ENCODE peak calls at places on chromosomes 2 and 18, in five cellular contexts. F, O, M, U and L are unnamed samples. For H3K4me1, the result is how much of the 10 kb centered on the place peaks cover.

GRCh38 chr18:5059540-5060032 is 137.5 kb downstream of the AKAIN1 start:
- DNase-seq in F (no peak), O (no peak), M (no peak), U (no peak), L (no peak)

GRCh38 chr2:230677182-230677946 is 35.3 kb upstream of the CAB39 start:
- DNase-seq in F (no peak), O (no peak), M (no peak), U (no peak), L (no peak)

GRCh38 chr2:175317741-175318140 is 136.2 kb upstream of the ATP5MC3 start:
- DNase-seq in F (no peak), O (no peak), M (no peak), U (no peak), L (no peak)

GRCh38 chr2:227805578-227805977 is 8.1 kb upstream of the CCL20 start:
- DNase-seq in F (no peak), O (no peak), M (peak), U (peak), L (no peak)

GRCh38 chr2:136363921-136364320 is 246.0 kb upstream of the CXCR4 start:
- DNase-seq in F (no peak), O (no peak), M (no peak), U (no peak), L (no peak)

GRCh38 chr2:171670655-171671054 is 16.6 kb upstream of the DYNC1I2 start:
- DNase-seq in F (no peak), O (no peak), M (no peak), U (no peak), L (no peak)

GRCh38 chr18:75346671-75347070 is 80.8 kb downstream of the SMIM21 start:
- DNase-seq in F (no peak), O (no peak), M (no peak), U (no peak), L (no peak)

GRCh38 chr2:119283873-119284331 is 60.3 kb downstream of the STEAP3 start:
- DNase-seq in F (no peak), O (no peak), M (peak), U (no peak), L (no peak)

GRCh38 chr18:9814431-9814830 is 71.3 kb upstream of the TXNDC2 start:
- DNase-seq in F (no peak), O (no peak), M (no peak), U (no peak), L (no peak)

GRCh38 chr2:71884303-71885042 is 263.2 kb downstream of the CYP26B1 start:
- DNase-seq in F (no peak), O (no peak), M (peak), U (no peak), L (no peak)

GRCh38 chr2:96374211-96374951 is 38.8 kb downstream of the NCAPH start:
- DNase-seq in F (no peak), O (peak), M (peak), U (no peak), L (no peak)

GRCh38 chr2:181203916-181204315 is 223.5 kb downstream of the UBE2E3 start:
- DNase-seq in F (no peak), O (no peak), M (no peak), U (no peak), L (no peak)

GRCh38 chr2:65465857-65466256 is 33.5 kb upstream of the SPRED2 start:
- DNase-seq in F (no peak), O (no peak), M (no peak), U (no peak), L (no peak)

GRCh38 chr2:23500836-23501235 is 115.9 kb downstream of the KLHL29 start:
- DNase-seq in F (no peak), O (no peak), M (no peak), U (no peak), L (no peak)
- H3K4me1 ChIP-seq in F (under half), O (under half), M (under half), U (under half), L (under half)

DNA sequence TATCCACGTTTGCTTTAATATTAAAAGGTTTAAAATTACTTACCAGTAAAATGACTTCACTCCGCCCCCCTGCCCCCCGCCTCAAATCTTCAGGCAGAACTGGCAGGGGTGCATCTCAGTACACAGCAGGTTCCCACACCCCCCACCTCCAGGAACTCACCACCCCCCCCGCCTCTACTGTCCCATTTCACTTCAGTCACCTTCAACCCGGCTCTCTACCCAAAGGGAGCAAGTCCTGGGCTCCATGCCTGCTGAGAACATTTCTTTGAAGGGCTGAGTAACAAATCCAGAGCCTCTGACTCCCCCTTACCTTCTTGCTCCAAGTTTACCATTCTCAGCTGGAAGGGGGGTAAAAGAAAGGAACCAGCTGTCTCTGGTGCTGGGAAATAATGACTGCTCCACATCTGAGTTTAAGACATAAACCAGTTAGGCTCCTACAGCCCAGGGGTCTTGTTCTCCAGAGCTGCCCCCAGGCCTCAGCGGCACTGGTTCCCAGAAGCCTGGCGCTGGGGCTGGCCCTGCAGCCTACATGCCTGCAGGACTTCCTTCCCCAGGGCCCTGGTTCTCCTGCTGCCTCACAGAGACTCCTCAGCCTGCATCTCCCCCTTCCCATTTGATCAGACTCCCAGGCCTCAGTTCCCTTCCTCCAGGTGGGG is 42.8 kb downstream of the DNMT3A start:
- DNase-seq in F (no peak), O (no peak), M (no peak), U (no peak), L (no peak)
- H3K4me1 ChIP-seq in F (under half), O (under half), M (under half), U (under half), L (under half)

DNA sequence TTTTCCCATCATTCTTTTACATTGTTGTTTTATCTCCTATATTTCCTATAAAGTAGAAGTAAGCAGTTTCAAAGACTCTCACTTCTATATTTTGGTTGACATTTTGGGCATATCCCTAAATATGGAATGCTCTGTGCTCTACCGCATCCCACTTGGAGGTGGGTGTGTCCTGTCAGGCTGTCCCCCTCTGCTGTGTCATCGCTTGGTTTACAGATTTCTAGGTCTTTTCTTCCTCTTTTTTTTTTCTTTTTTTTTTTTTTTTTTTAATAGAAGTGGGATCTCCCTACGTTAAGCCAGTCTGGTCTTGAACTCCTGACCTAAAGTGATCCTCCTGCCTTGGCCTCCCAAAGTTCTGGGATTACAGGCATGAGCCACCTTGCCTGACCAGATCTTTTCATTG is 13.3 kb downstream of the DGKD start:
- DNase-seq in F (no peak), O (no peak), M (no peak), U (no peak), L (no peak)
- H3K4me1 ChIP-seq in F (under half), O (under half), M (under half), U (under half), L (under half)

DNA sequence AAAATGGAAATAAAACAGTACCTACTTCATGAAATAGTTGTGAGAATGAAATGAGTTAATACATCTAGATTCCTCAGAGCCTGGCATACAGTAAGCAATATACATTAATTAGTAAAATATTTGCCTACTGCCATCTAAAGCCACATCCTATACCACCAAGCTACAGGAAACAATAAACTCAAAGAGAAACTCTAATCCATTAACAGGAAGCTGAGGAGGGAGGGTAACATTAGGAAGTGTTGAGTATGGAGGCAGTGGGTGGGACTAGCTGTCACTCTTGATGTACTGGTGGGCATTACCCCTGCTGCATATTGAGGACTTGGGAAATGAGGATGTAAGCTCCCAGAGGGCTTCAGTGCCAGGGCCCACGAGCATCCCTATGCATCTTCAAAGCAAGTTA is 396.5 kb downstream of the TNS1 start:
- DNase-seq in F (no peak), O (no peak), M (no peak), U (no peak), L (no peak)
- H3K4me1 ChIP-seq in F (under half), O (under half), M (under half), U (under half), L (under half)

DNA sequence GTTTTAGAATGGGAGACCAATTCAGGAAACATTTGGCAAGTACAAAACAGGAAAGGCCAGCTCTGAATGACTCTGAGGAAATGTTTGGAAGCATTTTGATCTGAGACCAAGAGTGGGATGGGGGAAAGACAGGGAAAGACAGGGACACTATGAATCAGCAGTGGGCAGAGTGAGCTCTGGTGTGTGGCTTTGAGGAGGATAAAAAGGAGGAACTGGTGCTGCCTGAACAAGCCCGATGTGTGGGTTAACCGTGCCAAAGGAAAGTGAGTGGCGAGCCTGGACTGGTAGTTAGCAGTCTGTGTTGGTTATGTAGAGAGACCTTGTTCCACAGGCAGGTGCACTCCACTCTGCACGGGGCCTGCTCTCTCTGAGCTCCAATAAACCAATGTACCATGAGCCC is 5.3 kb downstream of the MFSD6 start:
- DNase-seq in F (no peak), O (no peak), M (no peak), U (no peak), L (no peak)
- H3K4me1 ChIP-seq in F (under half), O (under half), M (under half), U (under half), L (half or more)

GRCh38 chr2:36399050-36399449 is 43.5 kb downstream of the CRIM1 start:
- DNase-seq in F (no peak), O (no peak), M (no peak), U (no peak), L (no peak)
- H3K4me1 ChIP-seq in F (under half), O (half or more), M (under half), U (under half), L (under half)

GRCh38 chr2:68253211-68254068 is 1.1 kb upstream of the PPP3R1 start:
- DNase-seq in F (no peak), O (peak), M (no peak), U (no peak), L (no peak)

GRCh38 chr2:68250652-68251186 is 1.6 kb downstream of the PPP3R1 start:
- DNase-seq in F (no peak), O (no peak), M (no peak), U (no peak), L (no peak)

GRCh38 chr2:68251187-68251854 is 1.0 kb downstream of the PPP3R1 start:
- DNase-seq in F (peak), O (peak), M (peak), U (peak), L (peak)

GRCh38 chr2:68252407-68253210 is at the start of gene PPP3R1:
- DNase-seq in F (peak), O (peak), M (peak), U (peak), L (peak)

GRCh38 chr2:68251855-68252406 is 401 bp downstream of the PPP3R1 start:
- DNase-seq in F (no peak), O (peak), M (peak), U (peak), L (peak)
- H3K4me1 ChIP-seq in F (under half), O (under half), M (under half), U (under half), L (half or more)

GRCh38 chr18:63213331-63213900 is 106.2 kb downstream of the BCL2 start:
- DNase-seq in F (no peak), O (no peak), M (no peak), U (no peak), L (no peak)
- H3K4me1 ChIP-seq in F (under half), O (under half), M (under half), U (half or more), L (half or more)